ENCODE peak calls at places on chromosomes 3 and 15, in four cellular contexts. One of them, this sample, is unnamed.

GRCh38 chr3:71117572-71118247 is 465.8 kb downstream of the FOXP1 start:
- DNase-seq in endothelial cell: no peak
- DNase-seq in cardiac muscle cell: no peak
- DNase-seq in AG04450: no peak
- DNase-seq in this sample: no peak

GRCh38 chr15:69648215-69648614 is 195.6 kb downstream of the RPLP1 start:
- DNase-seq in cardiac muscle cell: peak
- DNase-seq in endothelial cell: no peak
- DNase-seq in AG04450: no peak
- DNase-seq in this sample: no peak

GRCh38 chr15:70281811-70282307 is 184.1 kb upstream of the TLE3 start:
- DNase-seq in AG04450: no peak
- DNase-seq in cardiac muscle cell: peak
- DNase-seq in endothelial cell: no peak
- DNase-seq in this sample: no peak

GRCh38 chr15:48785712-48786111 is 25.2 kb downstream of the CEP152 start:
- DNase-seq in endothelial cell: no peak
- DNase-seq in cardiac muscle cell: no peak
- DNase-seq in AG04450: no peak
- DNase-seq in this sample: no peak

GRCh38 chr3:155416500-155417118 is 123.1 kb upstream of the STRIT1 start:
- DNase-seq in AG04450: no peak
- DNase-seq in endothelial cell: no peak
- DNase-seq in cardiac muscle cell: no peak
- DNase-seq in this sample: no peak

GRCh38 chr3:11826628-11827265 is 19.9 kb downstream of the TAMM41 start:
- DNase-seq in AG04450: peak
- DNase-seq in cardiac muscle cell: no peak
- DNase-seq in endothelial cell: no peak
- DNase-seq in this sample: peak

GRCh38 chr3:46852329-46852720 is 10.9 kb downstream of the MYL3 start:
- DNase-seq in cardiac muscle cell: no peak
- DNase-seq in AG04450: no peak
- DNase-seq in endothelial cell: no peak
- DNase-seq in this sample: no peak

GRCh38 chr3:129005526-129006303 is 4.6 kb downstream of the EFCC1 start:
- DNase-seq in AG04450: peak
- DNase-seq in endothelial cell: no peak
- DNase-seq in cardiac muscle cell: peak
- DNase-seq in this sample: no peak

GRCh38 chr3:190427108-190427507 is 22.6 kb downstream of the TMEM207 start:
- DNase-seq in cardiac muscle cell: no peak
- DNase-seq in endothelial cell: no peak
- DNase-seq in AG04450: no peak
- DNase-seq in this sample: no peak

GRCh38 chr3:180421221-180421620 is 180.7 kb upstream of the TTC14 start:
- DNase-seq in endothelial cell: no peak
- DNase-seq in cardiac muscle cell: peak
- DNase-seq in AG04450: no peak
- DNase-seq in this sample: no peak

GRCh38 chr15:85618956-85619491 is 175.7 kb downstream of the KLHL25 start:
- DNase-seq in AG04450: peak
- DNase-seq in cardiac muscle cell: peak
- DNase-seq in endothelial cell: no peak
- DNase-seq in this sample: peak

GRCh38 chr3:151346292-151346691 is 16.9 kb upstream of the P2RY13 start:
- DNase-seq in cardiac muscle cell: no peak
- DNase-seq in endothelial cell: no peak
- DNase-seq in AG04450: no peak
- DNase-seq in this sample: no peak

GRCh38 chr3:9930804-9931418 is 2.7 kb upstream of the CRELD1 start:
- DNase-seq in endothelial cell: no peak
- DNase-seq in cardiac muscle cell: no peak
- DNase-seq in AG04450: no peak
- DNase-seq in this sample: no peak

GRCh38 chr3:171255236-171255806 is 204.9 kb downstream of the TNIK start:
- DNase-seq in AG04450: no peak
- DNase-seq in endothelial cell: no peak
- DNase-seq in cardiac muscle cell: no peak
- DNase-seq in this sample: no peak

GRCh38 chr3:179063945-179064560 is 7.6 kb downstream of the ZMAT3 start:
- DNase-seq in AG04450: no peak
- DNase-seq in cardiac muscle cell: no peak
- DNase-seq in endothelial cell: no peak
- DNase-seq in this sample: no peak

GRCh38 chr3:5002174-5002870 is 23.1 kb downstream of the BHLHE40 start:
- DNase-seq in endothelial cell: no peak
- DNase-seq in AG04450: no peak
- DNase-seq in cardiac muscle cell: no peak
- DNase-seq in this sample: no peak

GRCh38 chr15:33131880-33132279 is 62.6 kb downstream of the FMN1 start:
- DNase-seq in endothelial cell: no peak
- DNase-seq in AG04450: no peak
- DNase-seq in cardiac muscle cell: peak
- DNase-seq in this sample: no peak

GRCh38 chr15:50181983-50182232 is at the start of gene SLC27A2:
- DNase-seq in endothelial cell: no peak
- DNase-seq in cardiac muscle cell: peak
- DNase-seq in AG04450: no peak
- DNase-seq in this sample: no peak